ENCODE peak calls at places on chromosomes 1 and 21, in four cellular contexts. C is fibroblast of mammary gland, H is AG09309, B is neural progenitor cell. P is an unnamed sample.

GRCh38 chr1:110430366-110430765 is 20.6 kb upstream of the PROK1 start:
- DNase-seq in C (no peak), H (no peak), B (no peak), P (no peak)

GRCh38 chr1:203268901-203269653 is 36.2 kb upstream of the BTG2 start:
- DNase-seq in C (peak), H (peak), B (peak), P (peak)

GRCh38 chr1:109762821-109763645 is 690 bp downstream of the EPS8L3 start:
- DNase-seq in C (peak), H (peak), B (no peak), P (peak)

GRCh38 chr1:150765229-150765976 is at the start of gene CTSS:
- DNase-seq in C (peak), H (no peak), B (no peak), P (peak)

GRCh38 chr1:39988618-39989343 is 33.8 kb downstream of the MFSD2A start:
- DNase-seq in C (no peak), H (no peak), B (no peak), P (peak)

GRCh38 chr21:15692711-15693110 is 37.1 kb upstream of the USP25 start:
- DNase-seq in C (no peak), H (no peak), B (no peak), P (no peak)

GRCh38 chr21:32422064-32422463 is 9.6 kb downstream of the EVA1C start:
- DNase-seq in C (no peak), H (no peak), B (no peak), P (no peak)

GRCh38 chr1:234330843-234331215 is 42.4 kb upstream of the COA6 start:
- DNase-seq in C (peak), H (no peak), B (no peak), P (no peak)

GRCh38 chr1:183630748-183631147 is 4.8 kb downstream of the ARPC5 start:
- DNase-seq in C (peak), H (peak), B (no peak), P (no peak)

GRCh38 chr1:228166170-228166936 is 749 bp downstream of the IBA57 start:
- DNase-seq in C (peak), H (no peak), B (peak), P (peak)

GRCh38 chr1:215845224-215845902 is 278.3 kb downstream of the KCTD3 start:
- DNase-seq in C (peak), H (peak), B (no peak), P (peak)

GRCh38 chr1:183956559-183957188 is 80.9 kb downstream of the COLGALT2 start:
- DNase-seq in C (peak), H (peak), B (no peak), P (peak)

P was measured in astrocyte of the hippocampus.